ENCODE peak calls at places on chromosome 13, in four cellular contexts. F is K562, A is H1, B is HepG2. I is an unnamed sample.
A peak's percentile ranks its signal among the peaks of the same experiment; 100 is the strongest.

GRCh38 chr13:31331051-31331450 is 131.3 kb downstream of the B3GLCT start:
- DNase-seq in A (no peak), B (no peak), F (no peak), I (no peak)

GRCh38 chr13:52961196-52961845 is 67.3 kb upstream of the OLFM4 start:
- DNase-seq in F (no peak), A (no peak), B (no peak), I (no peak)

GRCh38 chr13:41746259-41746658 is 214.7 kb downstream of the VWA8 start:
- DNase-seq in B (no peak), F (no peak), A (no peak), I (no peak)

GRCh38 chr13:33125821-33126570 is 109.8 kb downstream of the KL start:
- DNase-seq in F (no peak), B (peak; percentile 99), A (no peak), I (no peak)

GRCh38 chr13:110712081-110712848 is 1.2 kb upstream of the ING1 start:
- DNase-seq in A (peak; percentile 77), B (peak; percentile 81), F (peak; percentile 81), I (peak; percentile 82)

GRCh38 chr13:110702591-110703526 is 3.1 kb downstream of the CARS2 start:
- DNase-seq in B (no peak), F (no peak), A (no peak), I (no peak)

GRCh38 chr13:32911506-32911905 is 104.7 kb upstream of the KL start:
- DNase-seq in F (no peak), A (no peak), B (peak; percentile 36), I (no peak)

GRCh38 chr13:30983431-30983830 is 51.0 kb downstream of the TEX26 start:
- DNase-seq in B (no peak), F (no peak), A (no peak), I (no peak)

GRCh38 chr13:67296511-67296910 is 66.4 kb upstream of the PCDH9 start:
- DNase-seq in B (no peak), A (no peak), F (no peak), I (no peak)

GRCh38 chr13:110957931-110958330 is 43.1 kb upstream of the ANKRD10 start:
- DNase-seq in B (no peak), F (no peak), A (no peak), I (no peak)

GRCh38 chr13:71714802-71715375 is 152.1 kb downstream of the DACH1 start:
- DNase-seq in A (no peak), F (no peak), B (no peak), I (no peak)

GRCh38 chr13:113976711-113977684 is 3.1 kb upstream of the C13orf46 start:
- DNase-seq in A (no peak), F (no peak), B (no peak), I (no peak)

GRCh38 chr13:30679483-30680330 is 55.6 kb upstream of the ALOX5AP start:
- DNase-seq in F (no peak), A (no peak), B (peak; percentile 20), I (no peak)

GRCh38 chr13:60155978-60156377 is 7.8 kb downstream of the DIAPH3 start:
- DNase-seq in A (no peak), B (no peak), F (no peak), I (no peak)

GRCh38 chr13:111661052-111661451 is 340.6 kb downstream of the TEX29 start:
- DNase-seq in A (peak; percentile 23), B (no peak), F (no peak), I (no peak)

GRCh38 chr13:21670006-21670882 is 629 bp upstream of the FGF9 start:
- DNase-seq in A (no peak), F (peak; percentile 53), B (no peak), I (no peak)

GRCh38 chr13:104315606-104316005 is 1249.4 kb upstream of the SLC10A2 start:
- DNase-seq in A (no peak), F (no peak), B (peak; percentile 1), I (no peak)

GRCh38 chr13:112972867-112973576 is 4.0 kb downstream of the MCF2L start:
- DNase-seq in F (no peak), A (no peak), B (no peak), I (no peak)

GRCh38 chr13:113784645-113785024 is 25.6 kb downstream of the TMEM255B start:
- DNase-seq in F (no peak), B (no peak), A (no peak), I (no peak)

DNA sequence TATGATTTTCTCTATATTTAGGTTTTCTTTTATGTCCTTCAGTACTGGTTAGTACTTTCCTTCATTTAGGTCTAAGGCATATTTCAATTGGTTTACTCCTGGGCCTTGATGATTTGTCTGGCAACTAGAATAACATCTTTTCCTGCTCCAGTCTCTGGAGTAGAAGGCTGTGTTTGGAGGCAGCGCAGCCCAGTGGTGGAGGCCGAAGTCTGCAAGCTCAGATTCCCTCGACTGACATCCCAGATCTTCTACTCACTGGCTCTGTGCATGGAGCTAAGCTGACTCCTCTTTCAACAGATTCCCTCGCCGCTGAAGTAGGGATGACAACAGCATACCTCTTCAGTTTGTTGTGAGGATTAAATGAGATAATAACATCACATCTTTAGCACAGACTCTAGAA is 141.0 kb downstream of the RAP2A start:
- DNase-seq in B (peak; percentile 38), A (peak; percentile 48), F (no peak), I (no peak)
- TF ChIP-seq HDAC6 in B (no peak), A (no peak), F (no peak), I (no peak)

DNA sequence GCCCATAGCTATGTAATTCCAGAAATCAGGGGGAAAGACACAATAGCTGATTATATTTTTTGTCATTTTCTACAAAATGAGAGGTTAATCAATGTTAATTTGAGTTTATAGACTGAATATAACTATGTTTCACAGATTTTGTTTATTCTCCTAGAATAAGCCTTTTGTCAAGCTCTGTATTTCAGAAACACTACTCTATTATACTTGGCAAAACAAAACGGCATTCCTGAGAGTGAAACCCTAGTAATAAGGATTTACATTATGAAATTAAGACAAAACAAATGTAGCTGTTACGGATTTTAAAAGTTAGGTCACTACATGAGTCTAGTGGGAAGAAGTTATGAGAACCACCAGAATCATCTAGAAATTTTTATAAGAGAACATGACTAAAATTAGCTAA is 334.2 kb downstream of the KLF12 start:
- DNase-seq in A (no peak), B (no peak), F (no peak), I (no peak)
- TF ChIP-seq SIN3A in A (no peak), B (no peak), F (no peak), I (no peak)

DNA sequence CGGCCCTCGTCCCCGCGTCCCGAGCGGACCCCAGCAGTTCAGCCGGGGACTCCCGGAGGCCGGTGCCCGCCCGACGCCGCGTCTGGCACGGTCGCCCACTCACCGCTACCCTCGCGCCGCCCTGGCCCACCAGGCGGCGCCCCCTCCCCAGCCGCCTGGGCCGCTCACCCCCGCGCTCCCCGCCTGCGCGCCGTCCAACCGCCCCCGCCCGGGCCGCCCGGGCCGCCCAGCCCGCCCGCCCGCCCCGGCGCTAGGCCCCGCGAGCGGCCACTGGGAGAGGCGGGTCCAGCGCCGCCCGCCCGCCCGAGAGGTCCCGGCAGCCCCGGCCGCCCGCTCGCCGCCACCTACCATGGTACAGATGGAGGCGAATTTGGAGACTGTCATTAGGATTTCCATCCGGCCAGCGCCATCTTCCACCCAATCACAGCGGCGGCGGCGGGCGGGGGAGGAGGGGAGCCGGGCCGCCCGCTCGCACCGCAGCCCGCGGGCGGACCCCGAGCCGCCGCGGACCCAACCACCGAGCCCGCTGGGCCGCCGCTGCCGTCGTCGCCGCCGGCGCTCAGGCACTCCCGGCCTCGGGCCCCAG is at the start of gene USP12:
- DNase-seq in F (peak; percentile 60), A (peak; percentile 76), B (no peak), I (no peak)
- TF ChIP-seq HDAC6 in F (no peak), A (no peak), B (no peak), I (no peak)

DNA sequence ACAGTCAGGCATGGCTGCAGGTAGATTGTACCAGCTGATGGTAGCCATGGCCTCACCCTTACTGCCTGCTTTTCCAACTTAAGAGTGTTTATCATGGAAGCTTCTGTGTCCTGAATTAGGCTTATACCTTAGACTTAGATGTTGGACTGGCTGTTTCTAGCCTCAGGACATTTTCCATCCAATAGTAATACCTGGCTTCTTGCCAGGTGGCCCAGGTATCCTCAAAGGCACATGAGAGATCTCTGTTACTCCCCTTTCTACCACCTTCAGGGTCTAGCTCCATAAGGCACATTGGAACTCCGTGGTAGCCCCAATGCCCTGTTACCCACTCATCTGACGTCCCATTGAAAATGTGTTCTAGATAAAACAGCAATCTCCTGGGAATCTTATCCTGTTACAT is 407.5 kb downstream of the SPRY2 start:
- DNase-seq in F (no peak), A (no peak), B (no peak), I (no peak)
- TF ChIP-seq SIN3A in F (no peak), A (no peak), B (no peak), I (no peak)